ENCODE peak calls at places on chromosomes 2 and 18, in six cellular contexts. One of them, this sample, is unnamed.

GRCh38 chr2:24739355-24740025 is 53.7 kb downstream of the PTRHD1 start:
- DNase-seq in H9: no peak
- DNase-seq in H1: no peak
- DNase-seq in neuronal stem cell: no peak
- DNase-seq in mesenchymal stem cell: no peak
- DNase-seq in trophoblast cell: peak; percentile 21
- DNase-seq in this sample: no peak

GRCh38 chr2:191927991-191928390 is 81.1 kb upstream of the CAVIN2 start:
- DNase-seq in H9: no peak
- DNase-seq in H1: no peak
- DNase-seq in neuronal stem cell: no peak
- DNase-seq in mesenchymal stem cell: peak; percentile 82
- DNase-seq in trophoblast cell: no peak
- DNase-seq in this sample: peak; percentile 45

GRCh38 chr18:48799724-48800315 is 150.9 kb downstream of the SMAD7 start:
- DNase-seq in H9: peak; percentile 11
- DNase-seq in H1: peak; percentile 28
- DNase-seq in neuronal stem cell: no peak
- DNase-seq in mesenchymal stem cell: no peak
- DNase-seq in trophoblast cell: no peak
- DNase-seq in this sample: no peak

GRCh38 chr2:220687231-220687843 is 884.8 kb downstream of the EPHA4 start:
- DNase-seq in H9: peak; percentile 62
- DNase-seq in H1: peak; percentile 80
- DNase-seq in neuronal stem cell: peak; percentile 42
- DNase-seq in mesenchymal stem cell: peak; percentile 54
- DNase-seq in trophoblast cell: peak; percentile 76
- DNase-seq in this sample: peak; percentile 60

GRCh38 chr2:187056416-187057333 is 207.7 kb upstream of the ZSWIM2 start:
- DNase-seq in H9: no peak
- DNase-seq in H1: no peak
- DNase-seq in neuronal stem cell: no peak
- DNase-seq in mesenchymal stem cell: no peak
- DNase-seq in trophoblast cell: peak; percentile 5
- DNase-seq in this sample: no peak

GRCh38 chr2:71154798-71155197 is 24.4 kb downstream of the MPHOSPH10 start:
- DNase-seq in H9: peak; percentile 77
- DNase-seq in H1: no peak
- DNase-seq in neuronal stem cell: no peak
- DNase-seq in mesenchymal stem cell: peak; percentile 3
- DNase-seq in trophoblast cell: peak; percentile 64
- DNase-seq in this sample: no peak

GRCh38 chr2:149799296-149799695 is 211.7 kb upstream of the MMADHC start:
- DNase-seq in H9: no peak
- DNase-seq in H1: no peak
- DNase-seq in neuronal stem cell: peak; percentile 11
- DNase-seq in mesenchymal stem cell: peak; percentile 58
- DNase-seq in trophoblast cell: peak; percentile 31
- DNase-seq in this sample: no peak

GRCh38 chr2:121955313-121956211 is 200.1 kb downstream of the TSN start:
- DNase-seq in H9: no peak
- DNase-seq in H1: no peak
- DNase-seq in neuronal stem cell: no peak
- DNase-seq in mesenchymal stem cell: no peak
- DNase-seq in trophoblast cell: no peak
- DNase-seq in this sample: no peak

GRCh38 chr18:59220784-59221765 is 1.1 kb downstream of the GRP start:
- DNase-seq in H9: peak; percentile 42
- DNase-seq in H1: peak; percentile 70
- DNase-seq in neuronal stem cell: no peak
- DNase-seq in mesenchymal stem cell: no peak
- DNase-seq in trophoblast cell: no peak
- DNase-seq in this sample: no peak

GRCh38 chr2:134425723-134426496 is 172.0 kb downstream of the MGAT5 start:
- DNase-seq in H9: no peak
- DNase-seq in H1: no peak
- DNase-seq in neuronal stem cell: no peak
- DNase-seq in mesenchymal stem cell: peak; percentile 24
- DNase-seq in trophoblast cell: no peak
- DNase-seq in this sample: peak; percentile 21

GRCh38 chr18:76216096-76216495 is 278.9 kb downstream of the ZNF516 start:
- DNase-seq in H9: no peak
- DNase-seq in H1: no peak
- DNase-seq in neuronal stem cell: no peak
- DNase-seq in mesenchymal stem cell: no peak
- DNase-seq in trophoblast cell: no peak
- DNase-seq in this sample: no peak

GRCh38 chr2:217954469-217954868 is 48.3 kb downstream of the TNS1 start:
- DNase-seq in H9: no peak
- DNase-seq in H1: no peak
- DNase-seq in neuronal stem cell: no peak
- DNase-seq in mesenchymal stem cell: no peak
- DNase-seq in trophoblast cell: peak; percentile 73
- DNase-seq in this sample: no peak

GRCh38 chr2:89850481-89850880 is 1159.0 kb downstream of the RPIA start:
- DNase-seq in H9: no peak
- DNase-seq in H1: no peak
- DNase-seq in neuronal stem cell: no peak
- DNase-seq in mesenchymal stem cell: no peak
- DNase-seq in trophoblast cell: no peak
- DNase-seq in this sample: no peak

GRCh38 chr2:196725882-196726281 is 73.6 kb downstream of the GTF3C3 start:
- DNase-seq in H9: no peak
- DNase-seq in H1: no peak
- DNase-seq in neuronal stem cell: no peak
- DNase-seq in mesenchymal stem cell: no peak
- DNase-seq in trophoblast cell: no peak
- DNase-seq in this sample: no peak

GRCh38 chr18:24019641-24020331 is 5.2 kb downstream of the TTC39C start:
- DNase-seq in H9: no peak
- DNase-seq in H1: no peak
- DNase-seq in neuronal stem cell: no peak
- DNase-seq in mesenchymal stem cell: no peak
- DNase-seq in trophoblast cell: no peak
- DNase-seq in this sample: no peak

GRCh38 chr2:47785986-47786385 is 3.0 kb downstream of the MSH6 start:
- DNase-seq in H9: no peak
- DNase-seq in H1: no peak
- DNase-seq in neuronal stem cell: no peak
- DNase-seq in mesenchymal stem cell: no peak
- DNase-seq in trophoblast cell: peak; percentile 60
- DNase-seq in this sample: no peak

GRCh38 chr2:45700407-45701013 is 49.0 kb downstream of the PRKCE start:
- DNase-seq in H9: no peak
- DNase-seq in H1: no peak
- DNase-seq in neuronal stem cell: no peak
- DNase-seq in mesenchymal stem cell: no peak
- DNase-seq in trophoblast cell: no peak
- DNase-seq in this sample: no peak

GRCh38 chr2:96537066-96537733 is 648 bp downstream of the ARID5A start:
- DNase-seq in H9: no peak
- DNase-seq in H1: no peak
- DNase-seq in neuronal stem cell: peak; percentile 43
- DNase-seq in mesenchymal stem cell: peak; percentile 69
- DNase-seq in trophoblast cell: peak; percentile 76
- DNase-seq in this sample: peak; percentile 38

GRCh38 chr18:5879479-5879882 is 15.8 kb downstream of the TMEM200C start:
- DNase-seq in H9: no peak
- DNase-seq in H1: no peak
- DNase-seq in neuronal stem cell: no peak
- DNase-seq in mesenchymal stem cell: peak; percentile 36
- DNase-seq in trophoblast cell: peak; percentile 72
- DNase-seq in this sample: peak; percentile 65

GRCh38 chr2:48733067-48733503 is 22.4 kb downstream of the LHCGR start:
- DNase-seq in H9: no peak
- DNase-seq in H1: peak; percentile 42
- DNase-seq in neuronal stem cell: no peak
- DNase-seq in mesenchymal stem cell: no peak
- DNase-seq in trophoblast cell: no peak
- DNase-seq in this sample: no peak

DNA sequence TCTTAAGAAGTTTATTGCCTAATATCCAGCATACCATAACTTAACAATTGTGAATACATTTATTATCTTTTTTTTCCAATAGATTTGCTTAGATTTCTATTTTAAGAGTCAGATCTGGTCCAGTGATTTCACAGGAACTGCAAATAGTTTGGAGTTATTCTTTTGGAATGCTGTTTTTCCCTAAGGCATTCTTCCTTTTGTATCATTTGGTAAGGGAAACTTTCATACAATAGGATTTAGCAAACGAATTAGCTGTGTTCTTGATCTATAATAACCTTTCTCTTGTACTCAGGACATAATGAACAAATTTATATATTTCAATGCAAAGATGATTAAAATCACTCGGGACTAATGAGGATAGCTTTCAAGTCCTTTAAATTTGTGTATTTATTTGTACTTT is 201.6 kb downstream of the ERBB4 start:
- DNase-seq in H9: no peak
- DNase-seq in H1: no peak
- DNase-seq in neuronal stem cell: no peak
- DNase-seq in mesenchymal stem cell: no peak
- DNase-seq in trophoblast cell: peak; percentile 52
- DNase-seq in this sample: no peak
- H4K91ac ChIP-seq in H9: no peak overlapping the region
- H4K91ac ChIP-seq in H1: no peak overlapping the region
- H4K91ac ChIP-seq in neuronal stem cell: no peak overlapping the region
- H4K91ac ChIP-seq in mesenchymal stem cell: no peak overlapping the region
- H4K91ac ChIP-seq in trophoblast cell: no peak overlapping the region
- H4K91ac ChIP-seq in this sample: no peak overlapping the region

GRCh38 chr2:76692896-76693295 is 829.3 kb downstream of the LRRTM4 start:
- DNase-seq in H9: no peak
- DNase-seq in H1: no peak
- DNase-seq in neuronal stem cell: no peak
- DNase-seq in mesenchymal stem cell: no peak
- DNase-seq in trophoblast cell: no peak
- DNase-seq in this sample: no peak
- H4K91ac ChIP-seq in H9: no peak overlapping the region
- H4K91ac ChIP-seq in H1: no peak overlapping the region
- H4K91ac ChIP-seq in neuronal stem cell: no peak overlapping the region
- H4K91ac ChIP-seq in mesenchymal stem cell: no peak overlapping the region
- H4K91ac ChIP-seq in trophoblast cell: no peak overlapping the region
- H4K91ac ChIP-seq in this sample: no peak overlapping the region

GRCh38 chr2:41937464-41937861 is 110.4 kb upstream of the PKDCC start:
- DNase-seq in H9: peak; percentile 72
- DNase-seq in H1: peak; percentile 58
- DNase-seq in neuronal stem cell: no peak
- DNase-seq in mesenchymal stem cell: peak; percentile 58
- DNase-seq in trophoblast cell: no peak
- DNase-seq in this sample: peak; percentile 41

GRCh38 chr2:41934323-41935003 is 113.4 kb upstream of the PKDCC start:
- DNase-seq in H9: no peak
- DNase-seq in H1: no peak
- DNase-seq in neuronal stem cell: no peak
- DNase-seq in mesenchymal stem cell: peak; percentile 91
- DNase-seq in trophoblast cell: no peak
- DNase-seq in this sample: peak; percentile 66

GRCh38 chr2:41935004-41935401 is 112.8 kb upstream of the PKDCC start:
- DNase-seq in H9: no peak
- DNase-seq in H1: no peak
- DNase-seq in neuronal stem cell: no peak
- DNase-seq in mesenchymal stem cell: no peak
- DNase-seq in trophoblast cell: no peak
- DNase-seq in this sample: no peak

GRCh38 chr2:41936751-41937463 is 110.9 kb upstream of the PKDCC start:
- DNase-seq in H9: no peak
- DNase-seq in H1: no peak
- DNase-seq in neuronal stem cell: no peak
- DNase-seq in mesenchymal stem cell: no peak
- DNase-seq in trophoblast cell: no peak
- DNase-seq in this sample: no peak

DNA sequence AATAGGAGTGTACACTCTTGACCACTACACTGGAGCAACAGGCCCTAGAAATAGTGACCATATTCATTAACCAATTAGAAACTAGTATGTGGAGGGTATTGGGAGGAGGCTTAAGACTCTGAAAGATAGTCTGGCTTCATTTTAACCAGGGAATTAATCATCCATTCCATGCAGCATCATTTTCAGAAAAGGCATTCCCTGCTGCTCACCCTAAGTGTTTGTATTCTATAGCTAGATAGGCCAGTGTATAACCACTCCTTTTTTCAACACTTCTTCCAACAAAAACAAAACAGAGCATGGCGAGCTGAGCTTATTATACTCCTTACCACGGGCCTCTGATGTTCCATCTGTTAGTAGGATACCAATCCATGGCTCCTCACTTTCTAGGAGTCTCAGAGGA is 112.0 kb upstream of the PKDCC start:
- DNase-seq in H9: no peak
- DNase-seq in H1: no peak
- DNase-seq in neuronal stem cell: no peak
- DNase-seq in mesenchymal stem cell: no peak
- DNase-seq in trophoblast cell: no peak
- DNase-seq in this sample: no peak
- H4K91ac ChIP-seq in H9: no peak overlapping the region
- H4K91ac ChIP-seq in H1: no peak overlapping the region
- H4K91ac ChIP-seq in neuronal stem cell: no peak overlapping the region
- H4K91ac ChIP-seq in mesenchymal stem cell: no peak overlapping the region
- H4K91ac ChIP-seq in trophoblast cell: no peak overlapping the region
- H4K91ac ChIP-seq in this sample: peak overlapping the region; percentile 10

DNA sequence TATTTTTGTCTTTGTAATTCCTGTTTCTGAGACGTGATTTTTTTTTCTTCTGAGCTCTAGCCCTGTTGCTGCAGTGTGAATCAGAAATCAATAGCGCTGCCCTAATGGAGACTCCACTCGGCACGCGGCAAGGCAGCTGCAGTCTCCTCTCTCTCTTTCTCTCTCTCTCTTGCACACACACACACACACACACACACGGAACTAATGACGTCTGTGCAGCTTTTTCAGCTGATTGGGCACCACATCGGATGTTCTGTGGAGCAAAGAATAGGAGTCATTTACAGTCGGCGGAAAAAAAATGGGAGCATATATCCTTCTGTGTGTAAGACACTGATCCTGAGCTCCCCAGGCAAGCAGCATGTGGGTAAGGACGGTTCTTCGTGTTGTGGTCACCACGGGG is 2.0 kb upstream of the MYT1L start:
- DNase-seq in H9: no peak
- DNase-seq in H1: no peak
- DNase-seq in neuronal stem cell: no peak
- DNase-seq in mesenchymal stem cell: no peak
- DNase-seq in trophoblast cell: no peak
- DNase-seq in this sample: no peak
- H4K91ac ChIP-seq in H9: no peak overlapping the region
- H4K91ac ChIP-seq in H1: no peak overlapping the region
- H4K91ac ChIP-seq in neuronal stem cell: no peak overlapping the region
- H4K91ac ChIP-seq in mesenchymal stem cell: no peak overlapping the region
- H4K91ac ChIP-seq in trophoblast cell: no peak overlapping the region
- H4K91ac ChIP-seq in this sample: no peak overlapping the region

DNA sequence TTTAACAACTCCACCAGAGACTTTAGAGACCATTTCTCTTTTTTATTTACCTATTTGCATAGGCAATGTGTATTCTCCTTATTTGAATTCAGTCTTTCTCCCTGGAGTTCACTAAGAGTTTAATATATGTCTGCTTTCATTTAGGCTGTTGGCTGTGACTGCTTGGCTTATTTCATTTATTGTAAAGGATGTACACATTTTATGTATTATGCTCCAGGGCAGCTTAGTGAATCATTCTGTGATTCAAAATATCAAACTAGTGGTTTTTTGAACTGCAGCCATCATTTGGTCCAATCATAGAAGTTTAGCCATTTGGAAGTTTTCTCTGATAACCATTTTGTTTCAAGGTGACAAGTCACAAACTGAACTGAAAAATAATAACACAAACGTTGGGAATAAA is 229.7 kb downstream of the LPIN1 start:
- DNase-seq in H9: no peak
- DNase-seq in H1: no peak
- DNase-seq in neuronal stem cell: no peak
- DNase-seq in mesenchymal stem cell: no peak
- DNase-seq in trophoblast cell: no peak
- DNase-seq in this sample: no peak
- H4K91ac ChIP-seq in H9: no peak overlapping the region
- H4K91ac ChIP-seq in H1: no peak overlapping the region
- H4K91ac ChIP-seq in neuronal stem cell: no peak overlapping the region
- H4K91ac ChIP-seq in mesenchymal stem cell: no peak overlapping the region
- H4K91ac ChIP-seq in trophoblast cell: no peak overlapping the region
- H4K91ac ChIP-seq in this sample: no peak overlapping the region

This sample was measured in IMR-90.